ENCODE peak calls at places on chromosomes 7 and 10, in nine cellular contexts. Z is A549; B is NT2/D1; E is activated CD8-positive, alpha-beta memory T cell treated with anti-CD3 and anti-CD28 coated beads, Interleukin-2, amount 10 ng/mL, durations not matched to agents 7 days and 5 days; W is brain pericyte; C is KBM-7; S is PC-3; D is stimulated activated CD8-positive, alpha-beta memory T cell treated with anti-CD3 and anti-CD28 coated beads, Interleukin-4, amount 100 ng/mL, for 24 hours; U is H54. P is an unnamed sample.

GRCh38 chr10:63094405-63094804 is 38.7 kb upstream of the NRBF2 start:
- DNase-seq in B (no peak), D (no peak), S (peak), E (no peak), U (no peak), Z (no peak), C (no peak), W (no peak), P (no peak)

GRCh38 chr10:126075009-126075408 is 178.6 kb downstream of the FANK1 start:
- DNase-seq in B (no peak), S (peak), D (no peak), Z (no peak), C (no peak), W (no peak), E (no peak), U (no peak), P (no peak)

GRCh38 chr10:92787557-92788152 is 60.7 kb upstream of the EXOC6 start:
- DNase-seq in E (no peak), S (no peak), B (no peak), Z (no peak), D (no peak), C (no peak), W (no peak), U (no peak), P (no peak)

GRCh38 chr10:1553951-1554350 is 183.4 kb downstream of the ADARB2 start:
- DNase-seq in E (no peak), Z (no peak), S (no peak), W (no peak), C (no peak), D (no peak), B (no peak), U (no peak), P (no peak)

GRCh38 chr10:557792-558328 is 131.6 kb downstream of the DIP2C start:
- DNase-seq in E (no peak), B (no peak), Z (no peak), D (no peak), W (no peak), U (no peak), S (no peak), C (no peak), P (peak)

GRCh38 chr10:78763651-78764395 is 304.9 kb upstream of the ZMIZ1 start:
- DNase-seq in B (no peak), Z (no peak), U (no peak), W (no peak), S (no peak), E (peak), D (peak), C (no peak), P (no peak)

GRCh38 chr7:150371131-150371995 is 2.7 kb downstream of the REPIN1 start:
- DNase-seq in D (no peak), W (no peak), B (no peak), E (no peak), U (no peak), C (no peak), S (no peak), Z (no peak), P (no peak)

GRCh38 chr7:46206474-46207060 is 285.5 kb upstream of the IGFBP3 start:
- DNase-seq in B (no peak), W (no peak), U (no peak), S (no peak), C (no peak), D (no peak), Z (no peak), E (no peak), P (peak)

GRCh38 chr7:131745645-131746248 is 189.3 kb upstream of the PODXL start:
- DNase-seq in E (peak), Z (no peak), B (peak), S (peak), C (peak), D (no peak), U (peak), W (no peak), P (peak)

GRCh38 chr7:105000927-105001336 is 13.1 kb upstream of the KMT2E start:
- DNase-seq in B (no peak), Z (no peak), E (no peak), D (no peak), U (no peak), C (no peak), S (no peak), W (no peak), P (no peak)

GRCh38 chr7:148697256-148697841 is 1.4 kb upstream of the CUL1 start:
- DNase-seq in U (no peak), D (peak), Z (no peak), C (peak), S (no peak), W (no peak), B (no peak), E (peak), P (no peak)

GRCh38 chr10:14659626-14660196 is 115.0 kb downstream of the FAM107B start:
- DNase-seq in S (no peak), Z (no peak), C (peak), B (no peak), U (no peak), W (no peak), D (peak), E (peak), P (no peak)

GRCh38 chr7:131007439-131008330 is 273.7 kb upstream of the KLF14 start:
- DNase-seq in B (peak), E (peak), W (peak), C (peak), Z (peak), S (peak), U (no peak), D (no peak), P (peak)

GRCh38 chr10:60666221-60666620 is 112.1 kb upstream of the CDK1 start:
- DNase-seq in D (no peak), C (no peak), W (no peak), Z (no peak), E (no peak), U (no peak), B (no peak), S (peak), P (no peak)

GRCh38 chr7:158375034-158375433 is 212.6 kb downstream of the PTPRN2 start:
- DNase-seq in B (no peak), D (no peak), E (no peak), S (peak), Z (no peak), C (no peak), U (no peak), W (no peak), P (no peak)

GRCh38 chr10:33519130-33519860 is 184.8 kb upstream of the NRP1 start:
- DNase-seq in D (no peak), C (no peak), U (no peak), B (peak), S (no peak), E (no peak), Z (no peak), W (no peak), P (no peak)

GRCh38 chr10:122664501-122664900 is 35.1 kb downstream of the C10orf120 start:
- DNase-seq in Z (no peak), W (no peak), S (no peak), C (no peak), E (no peak), D (no peak), B (no peak), U (no peak), P (no peak)

GRCh38 chr10:13853854-13854253 is 267.1 kb downstream of the PRPF18 start:
- DNase-seq in W (no peak), C (no peak), B (no peak), E (no peak), D (no peak), S (no peak), Z (no peak), U (no peak), P (no peak)

GRCh38 chr10:124740374-124741280 is 3.6 kb downstream of the FAM53B start:
- DNase-seq in S (peak), E (no peak), D (no peak), C (peak), W (no peak), Z (no peak), U (no peak), B (no peak), P (no peak)

GRCh38 chr7:99379043-99379577 is 4.6 kb downstream of the ARPC1B start:
- DNase-seq in B (no peak), C (peak), E (peak), D (no peak), Z (no peak), S (peak), W (peak), U (peak), P (no peak)

GRCh38 chr7:105759670-105760548 is 116.5 kb downstream of the ATXN7L1 start:
- DNase-seq in Z (peak), W (no peak), B (no peak), U (no peak), D (no peak), E (no peak), S (peak), C (peak), P (peak)

GRCh38 chr10:84205049-84205852 is 10.9 kb downstream of the CDHR1 start:
- DNase-seq in C (peak), S (peak), W (no peak), B (peak), U (peak), Z (peak), E (peak), D (peak), P (peak)

GRCh38 chr10:99556225-99556523 is 23.4 kb downstream of the NKX2-3 start:
- DNase-seq in U (no peak), Z (no peak), W (no peak), C (no peak), D (no peak), S (no peak), B (no peak), E (no peak), P (no peak)

GRCh38 chr10:13099144-13099665 is 758 bp upstream of the OPTN start:
- DNase-seq in W (no peak), Z (peak), C (peak), E (peak), D (peak), B (peak), S (peak), U (peak), P (peak)

GRCh38 chr7:1969459-1970284 is 263.1 kb downstream of the MAD1L1 start:
- DNase-seq in C (no peak), B (no peak), W (no peak), U (no peak), D (no peak), E (no peak), S (no peak), Z (no peak), P (no peak)

GRCh38 chr7:80532153-80532552 is 20.3 kb upstream of the GNAT3 start:
- DNase-seq in E (no peak), W (no peak), D (no peak), B (no peak), C (no peak), S (no peak), Z (no peak), U (no peak), P (no peak)

GRCh38 chr7:137287651-137288258 is 55.8 kb downstream of the PTN start:
- DNase-seq in B (peak), Z (no peak), E (no peak), S (peak), C (no peak), U (no peak), D (no peak), W (no peak), P (peak)

GRCh38 chr10:78684954-78685353 is 383.8 kb upstream of the ZMIZ1 start:
- DNase-seq in D (no peak), U (no peak), Z (no peak), E (no peak), W (no peak), B (no peak), S (no peak), C (no peak), P (no peak)

GRCh38 chr7:132469681-132470080 is 106.6 kb downstream of the PLXNA4 start:
- DNase-seq in E (no peak), S (no peak), C (no peak), W (no peak), D (no peak), B (no peak), Z (no peak), U (no peak), P (no peak)

GRCh38 chr10:18773180-18773579 is 113.9 kb downstream of the ARL5B start:
- DNase-seq in S (no peak), E (no peak), U (no peak), B (no peak), D (no peak), W (no peak), C (no peak), Z (no peak), P (no peak)

GRCh38 chr10:34766811-34767516 is 48.1 kb downstream of the PARD3 start:
- DNase-seq in Z (no peak), C (no peak), W (no peak), D (no peak), E (no peak), S (no peak), B (no peak), U (no peak), P (no peak)

GRCh38 chr10:119457966-119458766 is 84.4 kb downstream of the RGS10 start:
- DNase-seq in W (no peak), Z (no peak), D (no peak), C (no peak), S (no peak), B (no peak), E (no peak), U (no peak), P (no peak)

GRCh38 chr7:138097064-138097741 is 20.9 kb downstream of the AKR1D1 start:
- DNase-seq in C (peak), U (no peak), E (no peak), W (no peak), B (no peak), Z (peak), S (peak), D (no peak), P (peak)

GRCh38 chr10:104028146-104028545 is 57.5 kb downstream of the COL17A1 start:
- DNase-seq in Z (peak), D (no peak), E (no peak), S (peak), U (no peak), C (no peak), B (no peak), W (no peak), P (peak)

GRCh38 chr7:121323515-121323914 is 5.3 kb upstream of the WNT16 start:
- DNase-seq in D (no peak), S (no peak), E (no peak), Z (no peak), B (no peak), W (no peak), C (no peak), U (no peak), P (no peak)

GRCh38 chr7:1845536-1846311 is 175.6 kb downstream of the ELFN1 start:
- DNase-seq in D (no peak), Z (no peak), S (no peak), B (no peak), E (no peak), U (no peak), W (no peak), C (no peak), P (no peak)

GRCh38 chr10:62747195-62747594 is 57.3 kb upstream of the ADO start:
- DNase-seq in D (no peak), U (no peak), B (no peak), W (no peak), Z (no peak), S (no peak), E (no peak), C (no peak), P (no peak)

P was measured in HT-29.